ENCODE peak calls at places on chromosomes 11 and 22, in seven cellular contexts. P is PC-3, T is neural progenitor cell, O is GM23338, K is HCT116, M is OCI-LY7, G is hepatocyte. R is an unnamed sample.

GRCh38 chr22:21736084-21736642 is 569 bp upstream of the YPEL1 start:
- DNase-seq in P (no peak), K (no peak), G (no peak), M (no peak), O (no peak), T (no peak), R (no peak)

GRCh38 chr11:45089251-45089650 is 57.2 kb upstream of the PRDM11 start:
- DNase-seq in T (no peak), P (peak; percentile 80), O (no peak), M (no peak), K (no peak), G (no peak), R (peak; percentile 97)

GRCh38 chr11:34356576-34356917 is 1.3 kb downstream of the ABTB2 start:
- DNase-seq in M (no peak), P (no peak), T (peak; percentile 58), K (no peak), G (peak; percentile 38), O (peak; percentile 60), R (peak; percentile 81)

GRCh38 chr22:44724859-44725258 is 22.9 kb downstream of the PRR5 start:
- DNase-seq in P (no peak), G (no peak), K (no peak), O (no peak), T (no peak), M (no peak), R (no peak)

GRCh38 chr11:36741515-36741914 is 143.5 kb upstream of the RAG2 start:
- DNase-seq in M (no peak), G (no peak), T (no peak), K (no peak), P (no peak), O (no peak), R (peak; percentile 18)

GRCh38 chr22:33917744-33918406 is 2.4 kb downstream of the LARGE1 start:
- DNase-seq in K (no peak), T (peak; percentile 64), P (no peak), O (peak; percentile 66), M (peak; percentile 69), G (peak; percentile 37), R (peak; percentile 40)

GRCh38 chr11:87239001-87239400 is 201.3 kb downstream of the TMEM135 start:
- DNase-seq in P (no peak), K (no peak), G (no peak), O (no peak), T (no peak), M (no peak), R (no peak)

GRCh38 chr11:65185869-65186341 is 4.2 kb downstream of the CAPN1 start:
- DNase-seq in T (no peak), G (no peak), M (peak; percentile 15), O (peak; percentile 54), P (no peak), K (no peak), R (no peak)

GRCh38 chr11:128507936-128508335 is 79.4 kb downstream of the ETS1 start:
- DNase-seq in T (no peak), O (no peak), K (no peak), M (no peak), G (no peak), P (no peak), R (no peak)

GRCh38 chr11:128509990-128510389 is 77.4 kb downstream of the ETS1 start:
- DNase-seq in O (no peak), P (peak; percentile 76), M (no peak), K (no peak), T (no peak), G (no peak), R (peak; percentile 68)

GRCh38 chr11:128506384-128506783 is 81.0 kb downstream of the ETS1 start:
- DNase-seq in G (no peak), K (no peak), T (no peak), M (no peak), O (no peak), P (no peak), R (no peak)

GRCh38 chr11:128506999-128507591 is 80.3 kb downstream of the ETS1 start:
- DNase-seq in O (peak; percentile 62), M (no peak), K (no peak), T (no peak), G (peak; percentile 87), P (peak; percentile 96), R (peak; percentile 99)

GRCh38 chr11:128508785-128509518 is 78.4 kb downstream of the ETS1 start:
- DNase-seq in M (no peak), T (no peak), K (no peak), G (no peak), O (no peak), P (peak; percentile 83), R (peak; percentile 71)
- TF ChIP-seq EZH2phosphoT487 in M (no peak), T (no peak), K (no peak), G (no peak), O (no peak), P (no peak), R (no peak)

DNA sequence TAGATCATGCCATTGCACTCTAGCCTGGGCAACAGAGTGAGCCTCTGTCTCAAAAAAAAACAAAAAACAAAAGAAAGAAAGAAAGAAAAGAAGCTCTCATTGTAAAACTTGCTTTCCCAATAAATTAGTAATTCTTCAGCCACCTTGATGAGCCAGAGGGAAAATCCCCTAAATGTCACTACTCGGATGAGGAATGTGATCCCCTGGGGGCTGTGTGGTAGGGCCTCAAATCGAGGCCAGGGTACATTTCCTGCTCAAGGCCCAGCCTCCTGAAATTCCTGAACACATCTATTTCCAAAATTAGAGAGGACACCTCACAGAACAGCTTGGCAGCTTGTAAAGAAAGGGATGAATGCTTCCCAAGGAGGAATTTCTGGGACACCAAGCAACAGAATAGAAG is 147.1 kb upstream of the SESN3 start:
- DNase-seq in P (no peak), K (no peak), G (no peak), O (no peak), M (no peak), T (no peak), R (peak; percentile 40)
- TF ChIP-seq EZH2phosphoT487 in P (no peak), K (no peak), G (no peak), O (no peak), M (no peak), T (no peak), R (no peak)

GRCh38 chr11:10352911-10353550 is 48.2 kb downstream of the ADM start:
- DNase-seq in K (no peak), P (no peak), T (no peak), M (no peak), O (no peak), G (no peak), R (no peak)
- TF ChIP-seq EZH2phosphoT487 in K (no peak), P (no peak), T (no peak), M (no peak), O (no peak), G (no peak), R (no peak)

DNA sequence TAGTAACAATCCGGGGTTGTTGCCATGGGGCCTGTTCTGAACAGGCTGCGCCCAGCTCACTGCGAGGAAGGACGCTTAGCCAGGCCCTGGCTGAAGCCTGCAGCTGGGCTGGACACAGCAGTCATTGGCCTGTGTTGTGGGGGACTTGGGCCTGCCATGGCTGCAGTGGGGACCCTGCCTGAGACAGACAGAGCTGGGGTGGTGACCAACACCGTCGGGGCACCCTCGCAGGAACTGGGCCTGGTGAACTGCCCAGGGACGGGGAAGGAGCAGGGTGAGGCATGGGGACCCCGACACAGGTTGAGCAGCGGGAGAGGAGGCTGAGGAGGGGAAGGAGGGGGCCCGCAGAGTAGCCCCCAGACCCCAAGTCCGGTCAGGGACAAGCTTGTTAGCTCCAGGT is 8.9 kb downstream of the PHLDA2 start:
- DNase-seq in G (no peak), T (no peak), K (no peak), M (no peak), O (no peak), P (no peak), R (no peak)
- TF ChIP-seq EZH2phosphoT487 in G (no peak), T (no peak), K (no peak), M (no peak), O (no peak), P (no peak), R (no peak)

GRCh38 chr11:118625976-118626375 is 18.6 kb downstream of the PHLDB1 start:
- DNase-seq in K (no peak), P (no peak), G (no peak), T (peak; percentile 18), M (no peak), O (peak; percentile 55), R (no peak)
- TF ChIP-seq EZH2phosphoT487 in K (no peak), P (no peak), G (no peak), T (no peak), M (no peak), O (no peak), R (no peak)

GRCh38 chr22:36349726-36350125 is 38.0 kb downstream of the MYH9 start:
- DNase-seq in K (no peak), M (no peak), T (no peak), P (no peak), O (no peak), G (no peak), R (no peak)

GRCh38 chr22:36355362-36355761 is 32.4 kb downstream of the MYH9 start:
- DNase-seq in O (no peak), T (no peak), P (no peak), M (no peak), G (no peak), K (no peak), R (peak; percentile 51)

GRCh38 chr22:36350751-36351594 is 36.8 kb downstream of the MYH9 start:
- DNase-seq in T (no peak), M (no peak), O (no peak), K (no peak), P (peak; percentile 48), G (peak; percentile 47), R (peak; percentile 63)

GRCh38 chr22:36352775-36353507 is 34.8 kb downstream of the MYH9 start:
- DNase-seq in P (no peak), M (no peak), G (peak; percentile 53), O (peak; percentile 25), T (peak; percentile 38), K (no peak), R (no peak)

GRCh38 chr22:36351921-36352774 is 35.6 kb downstream of the MYH9 start:
- DNase-seq in P (peak; percentile 68), K (no peak), M (no peak), G (peak; percentile 59), O (no peak), T (no peak), R (no peak)
- TF ChIP-seq EZH2phosphoT487 in P (no peak), K (no peak), M (no peak), G (no peak), O (no peak), T (no peak), R (no peak)

DNA sequence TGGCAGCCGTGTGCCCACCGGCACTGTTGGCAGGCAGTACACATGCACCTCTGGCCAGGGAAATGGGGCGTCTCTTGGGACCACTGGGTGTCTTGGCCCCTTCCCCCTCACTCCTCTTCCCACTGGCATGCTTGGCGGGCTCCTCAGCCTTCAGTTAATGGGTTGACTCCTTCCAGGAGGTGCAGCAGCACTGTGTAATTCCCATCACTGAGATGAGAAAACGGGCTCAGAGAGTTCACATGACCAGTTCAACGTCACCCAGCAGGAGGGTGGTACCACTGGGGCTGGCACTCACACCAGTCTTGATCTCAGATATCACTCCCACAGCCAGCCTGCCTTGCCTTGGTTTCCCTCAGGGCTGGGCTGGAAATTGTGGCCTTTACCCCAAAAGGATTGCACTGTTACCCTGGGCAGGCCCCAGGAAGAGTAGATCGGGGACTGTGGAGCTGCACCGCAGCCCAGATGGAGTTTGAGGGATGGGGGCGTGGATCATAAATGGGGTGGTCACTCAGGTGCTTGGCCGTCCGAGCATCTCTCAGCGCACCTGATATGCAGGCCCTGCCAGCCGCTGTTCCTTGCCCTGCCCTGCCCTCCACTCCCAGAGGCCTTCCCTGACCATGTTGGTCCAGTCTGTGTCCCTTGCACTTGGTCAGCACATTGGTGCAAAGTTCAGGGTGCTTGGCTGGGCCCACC is 16.9 kb downstream of the CAPN5 start:
- DNase-seq in G (no peak), T (no peak), P (no peak), O (no peak), M (no peak), K (no peak), R (no peak)
- TF ChIP-seq EZH2phosphoT487 in G (no peak), T (no peak), P (no peak), O (no peak), M (no peak), K (no peak), R (no peak)